ENCODE peak calls at places on chromosomes 12 and 14, in six cellular contexts. L, H, E, T, G and F are unnamed samples. For H3K4me1 and H3K27me3, the result is how much of the 10 kb centered on the place peaks cover.

GRCh38 chr12:27865421-27865820 is 85.4 kb upstream of the MANSC4 start:
- DNase-seq in L (peak), H (no peak), E (no peak), T (no peak), G (no peak), F (peak)

GRCh38 chr12:104910196-104910840 is 47.8 kb downstream of the SLC41A2 start:
- DNase-seq in L (peak), H (no peak), E (peak), T (no peak), G (no peak), F (peak)

GRCh38 chr12:117228239-117228638 is 38.0 kb upstream of the FBXO21 start:
- DNase-seq in L (no peak), H (no peak), E (peak), T (no peak), G (no peak), F (no peak)

GRCh38 chr12:88328056-88328455 is 185.9 kb downstream of the TMTC3 start:
- DNase-seq in L (no peak), H (no peak), E (no peak), T (no peak), G (no peak), F (no peak)

GRCh38 chr14:103880334-103880985 is 33.1 kb upstream of the PPP1R13B start:
- DNase-seq in L (peak), H (peak), E (peak), T (peak), G (peak), F (peak)

GRCh38 chr12:34396861-34397590 is 374.7 kb downstream of the ALG10 start:
- DNase-seq in L (no peak), H (peak), E (no peak), T (no peak), G (peak), F (no peak)

GRCh38 chr12:752673-753400 is 458 bp downstream of the WNK1 start:
- DNase-seq in L (no peak), H (peak), E (peak), T (peak), G (peak), F (peak)

GRCh38 chr12:94815958-94816357 is 165.6 kb upstream of the TMCC3 start:
- DNase-seq in L (no peak), H (no peak), E (no peak), T (no peak), G (no peak), F (no peak)

GRCh38 chr14:30600907-30601578 is 21.1 kb upstream of the SCFD1 start:
- DNase-seq in L (no peak), H (no peak), E (no peak), T (no peak), G (no peak), F (no peak)

GRCh38 chr14:74518221-74518620 is 24.7 kb downstream of the ISCA2 start:
- DNase-seq in L (no peak), H (no peak), E (no peak), T (no peak), G (no peak), F (no peak)

GRCh38 chr12:103928736-103929050 is 1.5 kb upstream of the HSP90B1 start:
- DNase-seq in L (no peak), H (no peak), E (no peak), T (no peak), G (peak), F (no peak)

GRCh38 chr12:26658991-26659390 is 174.0 kb downstream of the ITPR2 start:
- DNase-seq in L (peak), H (no peak), E (no peak), T (no peak), G (no peak), F (peak)

GRCh38 chr12:13099910-13100609 is 3.4 kb downstream of the GSG1 start:
- DNase-seq in L (no peak), H (no peak), E (no peak), T (peak), G (no peak), F (no peak)

GRCh38 chr14:78530078-78530477 is 359.9 kb downstream of the NRXN3 start:
- DNase-seq in L (no peak), H (no peak), E (peak), T (peak), G (no peak), F (peak)

GRCh38 chr12:92476844-92477243 is 225.9 kb upstream of the PLEKHG7 start:
- DNase-seq in L (no peak), H (no peak), E (no peak), T (no peak), G (no peak), F (no peak)
- H3K4me1 ChIP-seq in L (under half), H (under half), E (under half), T (under half), G (under half), F (under half)

DNA sequence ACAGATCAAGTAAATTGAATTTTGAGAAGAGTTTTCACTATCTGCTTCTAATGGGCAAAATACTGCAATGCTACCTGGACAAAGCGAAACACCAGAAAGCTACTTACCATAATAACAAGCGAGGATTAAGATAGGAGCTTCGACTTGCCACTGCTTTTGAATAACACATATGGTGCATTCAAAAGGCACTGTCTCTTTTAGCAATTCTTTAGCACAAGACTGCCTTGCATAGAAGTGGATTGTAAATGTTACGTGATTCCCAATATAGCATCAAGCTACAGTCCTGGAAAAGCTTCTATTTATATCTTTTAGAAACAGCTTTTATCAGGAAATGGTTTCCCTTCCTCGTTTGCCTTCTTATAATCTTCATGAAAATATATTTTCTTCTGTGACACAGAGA is 258.7 kb upstream of the PDE3A start:
- DNase-seq in L (no peak), H (no peak), E (no peak), T (no peak), G (no peak), F (no peak)
- H3K27me3 ChIP-seq in L (under half), H (under half), E (under half), T (under half), G (under half), F (under half)

GRCh38 chr14:59299731-59300130 is 111.3 kb downstream of the DAAM1 start:
- DNase-seq in L (no peak), H (no peak), E (no peak), T (no peak), G (no peak), F (no peak)
- H3K4me1 ChIP-seq in L (under half), H (under half), E (under half), T (under half), G (half or more), F (under half)

GRCh38 chr14:36493761-36494160 is 26.3 kb downstream of the NKX2-1 start:
- DNase-seq in L (no peak), H (no peak), E (no peak), T (peak), G (no peak), F (no peak)
- H3K27me3 ChIP-seq in L (under half), H (under half), E (half or more), T (half or more), G (under half), F (under half)

GRCh38 chr12:76714861-76715260 is 49.1 kb upstream of the ZDHHC17 start:
- DNase-seq in L (no peak), H (no peak), E (no peak), T (no peak), G (no peak), F (no peak)
- H3K4me1 ChIP-seq in L (under half), H (under half), E (under half), T (under half), G (under half), F (under half)

GRCh38 chr14:70170976-70171375 is 17.8 kb downstream of the SLC8A3 start:
- DNase-seq in L (no peak), H (no peak), E (no peak), T (no peak), G (no peak), F (no peak)

GRCh38 chr14:70171719-70172118 is 17.0 kb downstream of the SLC8A3 start:
- DNase-seq in L (no peak), H (no peak), E (no peak), T (no peak), G (no peak), F (no peak)

GRCh38 chr14:70168401-70168800 is 20.4 kb downstream of the SLC8A3 start:
- DNase-seq in L (no peak), H (no peak), E (no peak), T (no peak), G (no peak), F (no peak)

GRCh38 chr14:70162353-70162752 is 26.4 kb downstream of the SLC8A3 start:
- DNase-seq in L (no peak), H (no peak), E (no peak), T (no peak), G (no peak), F (no peak)

GRCh38 chr14:70166530-70167203 is 22.1 kb downstream of the SLC8A3 start:
- DNase-seq in L (no peak), H (no peak), E (no peak), T (no peak), G (no peak), F (no peak)
- H3K27me3 ChIP-seq in L (under half), H (under half), E (half or more), T (under half), G (under half), F (under half)

GRCh38 chr12:106292339-106292738 is 10.2 kb upstream of the TCP11L2 start:
- DNase-seq in L (no peak), H (no peak), E (no peak), T (no peak), G (no peak), F (no peak)

GRCh38 chr12:106290666-106291065 is 11.9 kb upstream of the TCP11L2 start:
- DNase-seq in L (no peak), H (no peak), E (peak), T (no peak), G (no peak), F (no peak)

GRCh38 chr12:106289196-106289681 is 13.3 kb upstream of the TCP11L2 start:
- DNase-seq in L (peak), H (no peak), E (no peak), T (no peak), G (no peak), F (no peak)

GRCh38 chr12:106288510-106289195 is 13.9 kb upstream of the TCP11L2 start:
- DNase-seq in L (peak), H (no peak), E (peak), T (peak), G (no peak), F (peak)

GRCh38 chr12:106291342-106291741 is 11.2 kb upstream of the TCP11L2 start:
- DNase-seq in L (no peak), H (no peak), E (no peak), T (no peak), G (no peak), F (no peak)
- H3K4me1 ChIP-seq in L (under half), H (under half), E (under half), T (under half), G (under half), F (under half)

DNA sequence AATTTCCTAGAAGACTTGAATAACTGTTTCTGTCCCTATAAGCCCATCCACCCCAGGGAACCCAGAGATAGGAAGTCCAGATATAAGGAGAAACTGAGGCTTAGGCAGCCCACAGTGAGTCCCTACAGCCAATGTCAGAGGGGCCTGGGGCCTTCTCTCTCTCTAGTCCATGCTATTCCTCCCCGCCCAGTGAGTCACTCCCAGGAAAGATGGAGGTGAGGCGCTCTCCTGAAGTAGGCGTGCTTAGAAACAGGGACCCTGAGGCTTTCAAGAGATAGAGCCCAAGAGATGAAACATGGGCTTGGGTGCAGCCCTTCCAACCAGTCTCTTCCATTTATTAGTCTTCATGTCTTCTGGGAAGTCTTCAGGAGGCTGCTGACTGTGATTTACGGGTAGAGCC is 2.3 kb upstream of the SMUG1 start:
- DNase-seq in L (no peak), H (no peak), E (no peak), T (no peak), G (no peak), F (no peak)
- H3K27me3 ChIP-seq in L (under half), H (under half), E (under half), T (under half), G (under half), F (under half)

DNA sequence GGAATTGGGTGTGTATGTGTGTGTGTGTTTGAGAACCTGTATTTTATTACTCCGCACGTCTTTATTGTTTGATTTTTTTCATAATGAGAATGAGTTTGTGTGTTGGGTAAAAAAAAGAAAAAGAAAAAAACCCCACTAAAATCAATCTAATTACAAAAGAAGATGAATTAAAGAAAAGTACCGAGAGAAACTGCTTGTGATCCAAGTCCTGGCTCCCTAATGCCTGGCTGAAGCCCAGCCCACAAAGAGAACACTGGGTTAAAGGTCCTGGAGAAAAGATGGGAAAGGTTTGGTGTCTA is 571 bp upstream of the BCL2L2 start:
- DNase-seq in L (no peak), H (no peak), E (peak), T (no peak), G (no peak), F (no peak)
- H3K4me1 ChIP-seq in L (under half), H (under half), E (under half), T (under half), G (under half), F (under half)